ENCODE peak calls at places on chromosomes 6 and 20, in seven cellular contexts. D is EL; S is AG20443; L is SHP77; I is stomach; U is stimulated activated CD4-positive, alpha-beta T cell treated with anti-CD3 and anti-CD28 coated beads, Interleukin-2, amount 100 ng/mL, for 24 hours; Z is amniotic stem cell. R is an unnamed sample.

GRCh38 chr20:12775041-12775440 is 233.7 kb upstream of the SPTLC3 start:
- DNase-seq in L (no peak), I (no peak), S (no peak), D (no peak), U (no peak), Z (no peak), R (no peak)

GRCh38 chr6:160048471-160048870 is 73.1 kb upstream of the SLC22A1 start:
- DNase-seq in L (no peak), Z (no peak), S (no peak), U (no peak), D (no peak), I (no peak), R (no peak)

GRCh38 chr20:52268184-52268583 is 76.6 kb upstream of the ZFP64 start:
- DNase-seq in I (no peak), U (no peak), L (no peak), D (peak), S (peak), Z (no peak), R (peak)

GRCh38 chr6:14857501-14857900 is 388.4 kb upstream of the JARID2 start:
- DNase-seq in S (no peak), L (no peak), I (peak), Z (no peak), D (no peak), U (peak), R (no peak)

GRCh38 chr6:30730611-30731435 is 10.7 kb downstream of the TUBB start:
- DNase-seq in U (peak), S (no peak), Z (no peak), D (peak), I (peak), L (peak), R (peak)

GRCh38 chr6:3687847-3688246 is 63.7 kb downstream of the PXDC1 start:
- DNase-seq in U (no peak), D (no peak), I (no peak), Z (no peak), L (no peak), S (no peak), R (no peak)

GRCh38 chr20:47113362-47114118 is 218.9 kb downstream of the EYA2 start:
- DNase-seq in I (no peak), U (no peak), Z (no peak), D (peak), S (peak), L (no peak), R (peak)

GRCh38 chr6:89928604-89929003 is 34.3 kb downstream of the GJA10 start:
- DNase-seq in Z (no peak), L (no peak), D (no peak), I (no peak), U (no peak), S (no peak), R (peak)

GRCh38 chr6:136077834-136078576 is 172.1 kb downstream of the MTFR2 start:
- DNase-seq in I (no peak), Z (peak), L (no peak), U (no peak), D (peak), S (peak), R (peak)

GRCh38 chr20:13111249-13111911 is 102.6 kb downstream of the SPTLC3 start:
- DNase-seq in U (no peak), Z (no peak), L (no peak), I (no peak), S (no peak), D (no peak), R (no peak)

GRCh38 chr6:119337252-119337651 is 12.3 kb downstream of the MAN1A1 start:
- DNase-seq in Z (no peak), S (no peak), D (no peak), L (no peak), I (no peak), U (no peak), R (no peak)

GRCh38 chr6:6686748-6687601 is 98.5 kb downstream of the LY86 start:
- DNase-seq in L (peak), Z (no peak), D (peak), S (peak), I (peak), U (peak), R (peak)

GRCh38 chr6:107419747-107420146 is 39.6 kb downstream of the PDSS2 start:
- DNase-seq in S (no peak), D (no peak), L (no peak), Z (no peak), U (no peak), I (no peak), R (no peak)

GRCh38 chr6:140052757-140053729 is 678.6 kb upstream of the CITED2 start:
- DNase-seq in U (no peak), Z (no peak), I (no peak), S (no peak), L (no peak), D (peak), R (peak)

GRCh38 chr6:4930025-4930692 is 73.7 kb downstream of the RPP40 start:
- DNase-seq in I (no peak), L (peak), Z (no peak), S (no peak), U (no peak), D (no peak), R (no peak)

GRCh38 chr20:52975024-52975732 is 3.0 kb downstream of the TSHZ2 start:
- DNase-seq in Z (no peak), D (no peak), I (peak), U (peak), S (no peak), L (no peak), R (no peak)

GRCh38 chr6:152634773-152635172 is 2.4 kb downstream of the SYNE1 start:
- DNase-seq in Z (no peak), D (no peak), L (no peak), I (no peak), U (no peak), S (no peak), R (peak)

GRCh38 chr6:35642471-35643161 is 46.1 kb downstream of the FKBP5 start:
- DNase-seq in D (no peak), S (no peak), L (no peak), Z (no peak), U (no peak), I (no peak), R (no peak)

GRCh38 chr6:144434308-144434990 is 149.3 kb downstream of the UTRN start:
- DNase-seq in Z (peak), L (no peak), S (peak), I (no peak), U (no peak), D (peak), R (peak)